ENCODE peak calls at places on chromosomes 16 and 17, in seven cellular contexts. Y is IMR-90, Q is A549, M is H1, K is K562, E is SK-N-SH, H is HepG2. C is an unnamed sample.

GRCh38 chr16:84331998-84332780 is 36.1 kb upstream of the ATP2C2 start:
- DNase-seq in E (no peak), Y (no peak), H (no peak), K (no peak), M (no peak), Q (no peak), C (no peak)

GRCh38 chr16:23498863-23499262 is 11.4 kb downstream of the GGA2 start:
- DNase-seq in H (peak; percentile 44), E (no peak), M (no peak), Y (no peak), K (no peak), Q (no peak), C (no peak)

GRCh38 chr17:55587608-55588139 is 76.4 kb upstream of the SMIM36 start:
- DNase-seq in Q (no peak), K (no peak), Y (peak; percentile 65), M (no peak), H (no peak), E (no peak), C (no peak)

GRCh38 chr17:67993998-67994361 is 2.3 kb downstream of the C17orf58 start:
- DNase-seq in Q (peak; percentile 57), H (peak; percentile 28), Y (peak; percentile 12), K (peak; percentile 44), E (peak; percentile 71), M (peak; percentile 75), C (no peak)

GRCh38 chr16:52725043-52725442 is 178.1 kb upstream of the TOX3 start:
- DNase-seq in H (no peak), E (no peak), K (no peak), Q (no peak), M (no peak), Y (no peak), C (no peak)

GRCh38 chr17:43536236-43537088 is 9.7 kb downstream of the ETV4 start:
- DNase-seq in Y (peak; percentile 71), E (no peak), M (no peak), H (no peak), K (peak; percentile 51), Q (no peak), C (no peak)

GRCh38 chr16:72938426-72939164 is 109.3 kb downstream of the ZFHX3 start:
- DNase-seq in M (no peak), K (no peak), Q (peak; percentile 51), Y (peak; percentile 93), H (no peak), E (no peak), C (no peak)

GRCh38 chr17:39927928-39928867 is 666 bp downstream of the LRRC3C start:
- DNase-seq in E (peak; percentile 52), Y (no peak), Q (peak; percentile 42), K (peak; percentile 43), M (peak; percentile 81), H (peak; percentile 72), C (no peak)

DNA sequence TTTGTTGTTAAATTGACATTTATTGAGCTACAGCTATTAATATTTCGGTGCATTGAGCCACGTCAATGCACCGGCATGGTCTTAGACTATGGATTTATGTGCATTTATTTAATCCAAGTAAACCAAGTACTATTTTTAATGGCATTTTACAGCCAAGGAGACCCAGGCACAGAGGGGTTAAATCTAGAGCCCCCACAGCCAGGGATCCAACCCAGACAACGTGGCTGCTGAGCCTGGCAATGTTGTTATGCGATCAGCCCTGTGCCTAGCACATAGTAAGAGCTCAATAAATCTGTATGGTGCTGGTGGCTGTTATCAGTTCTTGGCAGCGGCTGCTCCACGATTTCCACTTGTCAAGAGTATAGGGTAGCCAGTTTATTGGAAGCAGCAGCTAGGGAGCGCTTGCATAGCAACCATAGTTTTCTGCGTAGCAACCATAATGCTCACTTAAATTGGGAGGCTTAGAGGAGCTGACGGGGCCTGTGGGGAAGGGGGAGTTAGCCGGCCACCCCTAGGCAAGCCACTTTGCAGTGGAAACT is 541 bp upstream of the RBBP6 start:
- DNase-seq in M (no peak), E (no peak), Y (no peak), K (peak; percentile 73), Q (peak; percentile 60), H (peak; percentile 85), C (no peak)
- TF ChIP-seq RFX5 in M (no peak), E (no peak), Y (no peak), K (no peak), Q (peak; percentile 90), H (peak; percentile 78), C (no peak)

GRCh38 chr17:74742153-74742515 is 5.1 kb downstream of the RAB37 start:
- DNase-seq in Y (peak; percentile 31), Q (no peak), M (no peak), K (no peak), H (no peak), E (no peak), C (peak; percentile 69)
- TF ChIP-seq RFX5 in Y (no peak), Q (no peak), M (no peak), K (no peak), H (no peak), E (no peak), C (no peak)

GRCh38 chr17:41547378-41547841 is 19.3 kb upstream of the KRT19 start:
- DNase-seq in K (no peak), Q (peak; percentile 70), H (no peak), Y (no peak), M (no peak), E (no peak), C (no peak)

GRCh38 chr17:41548844-41549595 is 20.9 kb upstream of the KRT19 start:
- DNase-seq in Q (peak; percentile 96), Y (peak; percentile 86), K (peak; percentile 91), M (peak; percentile 95), E (peak; percentile 92), H (peak; percentile 82), C (peak; percentile 12)

GRCh38 chr17:41549596-41550039 is 21.5 kb upstream of the KRT19 start:
- DNase-seq in K (peak; percentile 48), M (no peak), E (no peak), Q (no peak), H (no peak), Y (peak; percentile 56), C (no peak)

GRCh38 chr17:41546819-41547218 is 18.7 kb upstream of the KRT19 start:
- DNase-seq in Y (no peak), M (no peak), K (no peak), E (no peak), Q (no peak), H (no peak), C (no peak)

DNA sequence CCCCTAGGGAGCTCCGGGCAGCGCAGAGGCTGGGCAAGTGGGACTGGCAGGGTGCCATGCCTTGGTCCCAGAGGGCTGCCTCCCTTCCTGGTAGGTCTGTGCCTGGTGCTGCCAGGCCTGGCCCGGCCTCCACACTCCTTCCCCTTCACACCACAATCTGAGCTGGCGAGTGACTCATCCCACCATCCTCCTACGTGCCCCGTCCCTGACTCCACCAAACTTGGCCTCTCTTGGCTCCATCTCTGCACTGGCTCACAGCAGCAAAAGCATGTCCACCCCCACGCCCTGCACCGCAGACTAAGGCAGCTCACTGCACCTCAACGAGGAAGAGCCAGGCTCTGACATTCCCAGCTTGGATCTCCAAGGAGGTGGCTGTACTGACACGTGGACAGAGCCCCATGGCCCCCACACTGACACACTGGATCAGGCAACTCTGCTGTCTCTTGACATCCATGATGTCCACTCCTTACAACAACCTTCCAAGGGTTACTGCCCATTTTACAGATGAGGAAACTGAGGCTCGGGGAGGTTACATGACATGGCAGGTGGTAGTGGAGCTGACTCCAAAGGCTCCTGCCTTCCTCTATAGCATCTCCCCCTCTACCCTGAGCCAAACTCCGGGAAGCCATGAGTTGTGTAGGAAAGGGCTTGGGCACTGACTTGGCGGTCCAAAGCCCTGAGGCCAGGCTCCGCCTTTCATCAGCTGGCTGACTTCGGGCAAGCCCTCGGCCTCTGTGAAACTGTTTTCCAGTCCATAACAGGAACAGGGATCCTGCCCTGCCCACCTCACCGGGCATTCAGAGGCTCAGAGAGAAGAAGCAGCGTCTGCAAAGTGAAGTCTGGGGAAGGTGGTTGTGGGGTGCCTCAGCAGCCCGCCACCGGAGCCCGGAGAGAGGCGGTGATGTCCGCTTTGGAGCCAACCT is 20.1 kb upstream of the KRT19 start:
- DNase-seq in Y (peak; percentile 98), E (peak; percentile 67), K (peak; percentile 43), M (no peak), H (no peak), Q (peak; percentile 96), C (no peak)
- TF ChIP-seq RFX5 in Y (no peak), E (no peak), K (no peak), M (no peak), H (no peak), Q (no peak), C (no peak)

GRCh38 chr17:28760987-28761562 is 17.3 kb downstream of the TRAF4 start:
- DNase-seq in Y (peak; percentile 66), H (no peak), K (no peak), M (peak; percentile 83), E (no peak), Q (no peak), C (no peak)
- TF ChIP-seq RFX5 in Y (no peak), H (no peak), K (no peak), M (no peak), E (no peak), Q (no peak), C (no peak)

GRCh38 chr16:5257462-5257861 is 159.9 kb upstream of the EEF2KMT start:
- DNase-seq in Y (no peak), K (no peak), M (no peak), Q (no peak), H (no peak), E (no peak), C (no peak)
- TF ChIP-seq RFX5 in Y (no peak), K (no peak), M (no peak), Q (no peak), H (no peak), E (no peak), C (no peak)

GRCh38 chr17:19955099-19955498 is 22.5 kb downstream of the AKAP10 start:
- DNase-seq in M (no peak), K (no peak), E (no peak), H (no peak), Q (no peak), Y (no peak), C (no peak)

GRCh38 chr17:19958023-19958422 is 19.6 kb downstream of the AKAP10 start:
- DNase-seq in M (no peak), K (no peak), E (peak; percentile 14), H (peak; percentile 31), Y (peak; percentile 96), Q (peak; percentile 76), C (no peak)
- TF ChIP-seq RFX5 in M (no peak), K (no peak), E (peak; percentile 68), H (no peak), Y (peak; percentile 29), Q (no peak), C (no peak)

GRCh38 chr16:87412996-87413421 is 20.9 kb downstream of the MAP1LC3B start:
- DNase-seq in M (no peak), K (no peak), Y (no peak), E (no peak), H (no peak), Q (no peak), C (no peak)
- TF ChIP-seq RFX5 in M (no peak), K (no peak), Y (no peak), E (no peak), H (no peak), Q (no peak), C (no peak)

GRCh38 chr16:87878704-87879103 is 9.4 kb upstream of the SLC7A5 start:
- DNase-seq in H (peak; percentile 66), Q (no peak), K (no peak), M (no peak), E (no peak), Y (no peak), C (no peak)

GRCh38 chr16:87877942-87878507 is 8.7 kb upstream of the SLC7A5 start:
- DNase-seq in K (no peak), M (no peak), Y (no peak), H (no peak), Q (no peak), E (no peak), C (no peak)

GRCh38 chr16:87880117-87880696 is 10.9 kb upstream of the SLC7A5 start:
- DNase-seq in Y (no peak), H (no peak), M (no peak), E (no peak), Q (no peak), K (no peak), C (no peak)

GRCh38 chr16:87874639-87875472 is 5.5 kb upstream of the SLC7A5 start:
- DNase-seq in M (peak; percentile 69), H (no peak), Q (no peak), Y (no peak), K (no peak), E (no peak), C (no peak)
- TF ChIP-seq RFX5 in M (no peak), H (no peak), Q (no peak), Y (no peak), K (no peak), E (no peak), C (no peak)

C was measured in GM12878.